ENCODE peak calls at places on chromosomes 13 and 19, in six cellular contexts. X is transverse colon, T is IMR-90, Q is ovary, D is esophagus muscularis mucosa, P is gastrocnemius medialis. F is an unnamed sample.

GRCh38 chr13:23020246-23020843 is 160.4 kb upstream of the SGCG start:
- DNase-seq in D (no peak), X (peak; percentile 42), T (peak; percentile 57), Q (peak; percentile 37), P (no peak), F (no peak)

GRCh38 chr13:107254392-107254791 is 686.5 kb upstream of the ARGLU1 start:
- DNase-seq in Q (no peak), X (no peak), D (no peak), T (no peak), P (no peak), F (no peak)

GRCh38 chr13:60392136-60392535 is 4.9 kb upstream of the TDRD3 start:
- DNase-seq in Q (no peak), X (no peak), D (no peak), P (no peak), T (no peak), F (no peak)

GRCh38 chr19:19096641-19097627 is 33.1 kb downstream of the SLC25A42 start:
- DNase-seq in D (no peak), T (no peak), X (peak; percentile 65), Q (no peak), P (no peak), F (no peak)

GRCh38 chr13:77980592-77980991 is 62.0 kb upstream of the EDNRB start:
- DNase-seq in T (peak; percentile 81), D (no peak), P (no peak), X (no peak), Q (no peak), F (no peak)

GRCh38 chr19:9323919-9324583 is at the start of gene ZNF559:
- DNase-seq in P (peak; percentile 60), X (peak; percentile 94), D (peak; percentile 98), Q (peak; percentile 98), T (peak; percentile 92), F (peak; percentile 98)

GRCh38 chr13:46728777-46729176 is 68.2 kb downstream of the ESD start:
- DNase-seq in D (no peak), Q (no peak), P (no peak), X (no peak), T (no peak), F (no peak)

GRCh38 chr19:4108767-4109625 is 14.9 kb downstream of the MAP2K2 start:
- DNase-seq in D (no peak), X (peak; percentile 45), P (no peak), Q (no peak), T (no peak), F (no peak)

GRCh38 chr13:42633495-42633894 is 59.5 kb downstream of the TNFSF11 start:
- DNase-seq in T (peak; percentile 6), D (no peak), Q (no peak), P (no peak), X (no peak), F (no peak)

GRCh38 chr13:99434258-99434788 is 66.9 kb upstream of the TM9SF2 start:
- DNase-seq in T (no peak), Q (no peak), X (peak; percentile 44), P (no peak), D (no peak), F (no peak)

GRCh38 chr13:44439615-44440014 is 66.0 kb downstream of the SERP2 start:
- DNase-seq in P (no peak), Q (no peak), X (no peak), T (no peak), D (no peak), F (no peak)

GRCh38 chr13:64684108-64684507 is 2546.0 kb downstream of the PCDH9 start:
- DNase-seq in P (no peak), D (no peak), X (no peak), T (no peak), Q (no peak), F (no peak)

GRCh38 chr19:871446-872265 is 12.2 kb downstream of the CFD start:
- DNase-seq in D (no peak), T (peak; percentile 31), X (no peak), Q (peak; percentile 63), P (no peak), F (peak; percentile 87)
- H3K27ac ChIP-seq in D (peak overlapping the region; percentile 73), T (no peak overlapping the region), X (peak overlapping the region; percentile 80), Q (peak overlapping the region; percentile 33), P (no peak overlapping the region), F (no peak overlapping the region)

DNA sequence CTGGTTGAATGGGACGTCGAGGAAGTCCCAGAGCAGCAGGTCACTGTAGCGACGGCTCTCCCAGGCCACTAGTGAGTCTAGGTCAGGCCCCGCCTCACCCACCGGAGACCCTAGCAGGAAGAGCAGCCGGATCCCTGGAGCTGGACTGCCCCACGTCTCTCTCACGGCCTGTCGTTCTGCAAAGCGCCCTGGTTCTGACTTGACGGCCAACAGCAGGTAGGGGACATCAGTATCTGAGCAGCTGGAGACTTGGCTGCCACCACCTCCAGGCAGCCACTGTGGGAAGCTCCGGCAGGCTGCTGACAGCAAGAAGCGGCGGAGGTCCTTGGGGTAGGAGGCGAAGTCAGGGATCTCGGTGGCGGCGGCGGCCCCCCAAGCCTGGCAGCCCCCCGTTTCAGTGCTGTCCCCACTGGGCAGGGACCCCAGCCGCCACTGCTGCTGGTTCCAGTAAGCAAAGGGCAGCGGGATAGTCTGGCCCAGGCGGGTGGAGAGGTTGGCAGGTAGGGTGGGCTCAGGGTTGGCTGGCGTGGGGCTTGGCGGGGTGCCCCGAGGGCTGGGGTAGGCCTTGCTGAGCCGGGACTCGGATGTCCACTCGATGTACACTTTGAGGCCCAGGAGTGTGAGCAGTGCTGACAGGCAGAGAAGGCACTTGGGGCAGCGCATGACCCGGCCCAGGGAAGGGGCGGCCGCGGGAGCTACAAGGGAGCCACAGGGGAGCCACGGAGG is 895 bp downstream of the B3GNT8 start:
- DNase-seq in P (no peak), D (no peak), Q (peak; percentile 48), X (no peak), T (no peak), F (peak; percentile 81)
- H3K4me3 ChIP-seq in P (peak overlapping the region; percentile 54), D (peak overlapping the region; percentile 56), Q (peak overlapping the region; percentile 54), X (peak overlapping the region; percentile 74), T (no peak overlapping the region), F (peak overlapping the region; percentile 66)

GRCh38 chr19:57778358-57778757 is 8.9 kb downstream of the ZNF586 start:
- DNase-seq in X (no peak), P (no peak), D (no peak), T (no peak), Q (no peak), F (no peak)
- H3K9me3 ChIP-seq in X (peaks cover 56% of the 10 kb centered on the region), P (peaks cover 5% of the 10 kb centered on the region), D (peaks cover 29% of the 10 kb centered on the region), T (peaks cover 56% of the 10 kb centered on the region), Q (peaks cover 82% of the 10 kb centered on the region), F (peaks cover 13% of the 10 kb centered on the region)

GRCh38 chr13:32427852-32428580 is at the start of gene N4BP2L1:
- DNase-seq in D (peak; percentile 94), T (no peak), Q (peak; percentile 88), X (peak; percentile 85), P (peak; percentile 63), F (peak; percentile 93)
- H3K27ac ChIP-seq in D (peak within 1 kb of the TSS; percentile 91), T (no peak within 1 kb of the TSS), Q (peak within 1 kb of the TSS; percentile 96), X (peak within 1 kb of the TSS; percentile 93), P (peak within 1 kb of the TSS; percentile 89), F (peak within 1 kb of the TSS; percentile 89)

GRCh38 chr19:55441319-55441691 is 1.8 kb downstream of the SHISA7 start:
- DNase-seq in P (no peak), T (no peak), D (no peak), X (no peak), Q (no peak), F (no peak)
- H3K4me3 ChIP-seq in P (no peak overlapping the region), T (no peak overlapping the region), D (no peak overlapping the region), X (no peak overlapping the region), Q (no peak overlapping the region), F (no peak overlapping the region)

GRCh38 chr19:57927587-57927986 is 7.6 kb downstream of the ZNF418 start:
- DNase-seq in Q (no peak), X (no peak), D (no peak), P (no peak), T (no peak), F (no peak)
- H3K9me3 ChIP-seq in Q (peaks cover 55% of the 10 kb centered on the region), X (peaks cover 28% of the 10 kb centered on the region), D (peaks cover 43% of the 10 kb centered on the region), P (peaks cover 26% of the 10 kb centered on the region), T (peaks cover 73% of the 10 kb centered on the region), F (peaks cover 23% of the 10 kb centered on the region)

GRCh38 chr19:13159713-13160112 is 9.5 kb downstream of the IER2 start:
- DNase-seq in P (no peak), X (no peak), T (no peak), D (no peak), Q (no peak), F (no peak)

GRCh38 chr19:13155472-13156284 is 5.5 kb downstream of the IER2 start:
- DNase-seq in X (peak; percentile 88), D (peak; percentile 93), T (peak; percentile 76), P (peak; percentile 40), Q (peak; percentile 84), F (peak; percentile 95)

GRCh38 chr19:13154911-13155471 is 4.8 kb downstream of the IER2 start:
- DNase-seq in D (peak; percentile 93), T (peak; percentile 65), X (peak; percentile 92), P (no peak), Q (peak; percentile 81), F (peak; percentile 96)

GRCh38 chr19:13154241-13154778 is 4.1 kb downstream of the IER2 start:
- DNase-seq in T (peak; percentile 95), D (peak; percentile 98), Q (peak; percentile 90), X (peak; percentile 93), P (peak; percentile 75), F (peak; percentile 99)

DNA sequence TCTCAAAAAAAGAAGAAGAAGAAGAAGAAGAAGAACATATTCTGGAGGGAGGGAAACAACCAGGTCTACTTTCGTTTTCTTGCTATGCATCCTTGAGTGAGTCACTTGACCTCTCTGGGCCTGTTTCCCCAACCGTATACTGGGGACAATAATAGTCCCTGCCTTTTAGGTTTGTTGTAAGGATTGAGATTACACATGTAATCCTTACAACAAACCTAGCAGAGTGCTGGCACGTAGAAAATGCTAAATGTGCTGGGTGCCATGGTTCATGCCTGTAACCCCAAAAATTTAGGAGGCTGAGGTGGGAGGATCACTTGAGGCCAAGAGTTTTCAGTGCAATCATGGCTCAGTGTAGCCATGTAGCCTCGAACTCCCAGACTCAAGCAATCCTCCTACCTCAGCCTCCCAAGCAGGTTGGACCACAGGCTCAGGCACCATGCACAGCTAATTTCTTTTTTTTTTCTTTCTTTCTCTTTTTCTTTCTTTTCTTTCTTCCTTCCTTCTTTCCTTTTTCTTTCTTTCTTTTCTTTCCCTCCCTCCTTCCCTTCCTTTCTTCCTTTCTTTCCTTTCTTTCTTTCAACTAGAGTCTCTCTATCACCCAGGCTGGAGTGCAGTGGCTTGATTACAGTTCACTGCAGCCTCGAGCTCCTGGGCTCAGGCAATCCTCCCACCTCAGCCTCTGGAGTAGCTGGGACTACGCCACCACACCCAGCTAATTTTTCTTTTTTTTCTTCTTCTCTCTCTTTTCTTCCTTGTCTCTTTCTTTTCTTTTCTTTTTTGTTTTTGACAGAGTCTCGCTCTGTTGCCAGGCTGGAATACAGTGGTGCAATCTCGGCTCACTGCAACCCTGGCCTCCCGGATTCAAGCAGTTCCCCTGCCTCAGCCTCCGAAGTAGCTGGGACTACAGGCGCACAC is 7.0 kb downstream of the IER2 start:
- DNase-seq in T (no peak), D (no peak), P (no peak), X (peak; percentile 35), Q (no peak), F (no peak)
- H3K27ac ChIP-seq in T (no peak overlapping the region), D (peak overlapping the region; percentile 95), P (peak overlapping the region; percentile 99), X (peak overlapping the region; percentile 99), Q (no peak overlapping the region), F (no peak overlapping the region)

GRCh38 chr19:41999878-42000208 is 5.8 kb upstream of the ATP1A3 start:
- DNase-seq in T (no peak), P (no peak), Q (no peak), X (no peak), D (no peak), F (no peak)
- H3K4me3 ChIP-seq in T (no peak overlapping the region), P (no peak overlapping the region), Q (no peak overlapping the region), X (no peak overlapping the region), D (no peak overlapping the region), F (no peak overlapping the region)

F was measured in kidney.